ENCODE peak calls at places on chromosomes 11 and 22, in nine cellular contexts. J is non-pigmented ciliary epithelial cell; C is naive thymus-derived CD8-positive, alpha-beta T cell; D is neural progenitor cell; F is effector memory CD8-positive, alpha-beta T cell; A is CD4-positive, CD25-positive, alpha-beta regulatory T cell; Q is dorsolateral prefrontal cortex; E is T-helper 9 cell; I is cardiac muscle cell. X is an unnamed sample.

GRCh38 chr11:128779036-128779435 is 85.2 kb downstream of the FLI1 start:
- DNase-seq in J (no peak), Q (no peak), F (no peak), C (no peak), I (peak; percentile 43), A (no peak), E (no peak), D (no peak), X (no peak)

GRCh38 chr11:40129276-40129675 is 1330.2 kb downstream of the LRRC4C start:
- DNase-seq in A (no peak), I (peak; percentile 1), E (no peak), C (no peak), J (no peak), Q (no peak), D (peak; percentile 40), F (no peak), X (no peak)

GRCh38 chr22:37173709-37174108 is 14.3 kb downstream of the C1QTNF6 start:
- DNase-seq in I (peak; percentile 85), F (no peak), J (no peak), E (no peak), Q (no peak), A (no peak), D (no peak), C (no peak), X (peak; percentile 70)

GRCh38 chr11:58741127-58741526 is 9.4 kb upstream of the GLYAT start:
- DNase-seq in I (no peak), C (no peak), A (no peak), E (no peak), D (no peak), J (no peak), F (no peak), Q (no peak), X (no peak)

GRCh38 chr11:2521681-2522630 is 77.1 kb downstream of the KCNQ1 start:
- DNase-seq in E (no peak), A (no peak), J (no peak), C (no peak), I (no peak), Q (peak; percentile 4), D (peak; percentile 1), F (no peak), X (peak; percentile 50)

GRCh38 chr11:125504580-125504979 is 8.5 kb upstream of the FEZ1 start:
- DNase-seq in C (no peak), F (no peak), A (no peak), I (no peak), D (no peak), E (no peak), J (no peak), Q (no peak), X (no peak)

GRCh38 chr22:18973264-18974031 is 37.4 kb upstream of the PRODH start:
- DNase-seq in C (no peak), J (no peak), I (no peak), F (no peak), E (no peak), Q (no peak), A (no peak), D (peak; percentile 18), X (no peak)

GRCh38 chr22:20226077-20226716 is 41.9 kb downstream of the RTN4R start:
- DNase-seq in C (no peak), E (no peak), I (no peak), F (no peak), A (no peak), D (peak; percentile 31), Q (no peak), J (no peak), X (no peak)

GRCh38 chr11:60377737-60378136 is 595 bp upstream of the MS4A7 start:
- DNase-seq in C (no peak), Q (peak; percentile 15), E (no peak), J (no peak), F (no peak), I (no peak), A (no peak), D (no peak), X (no peak)

GRCh38 chr11:47067401-47067800 is 109.3 kb downstream of the ARFGAP2 start:
- DNase-seq in E (no peak), J (no peak), F (no peak), A (no peak), C (no peak), Q (no peak), D (no peak), I (no peak), X (no peak)

GRCh38 chr11:75114465-75114864 is 17.8 kb upstream of the OR2AT4 start:
- DNase-seq in A (no peak), E (no peak), I (no peak), F (no peak), Q (no peak), C (no peak), D (no peak), J (no peak), X (no peak)

GRCh38 chr11:88174627-88175003 is 628 bp downstream of the RAB38 start:
- DNase-seq in E (no peak), J (peak; percentile 9), I (peak; percentile 81), A (no peak), F (no peak), C (no peak), D (peak; percentile 45), Q (peak; percentile 15), X (peak; percentile 76)